ENCODE peak calls at places on chromosomes 2 and 18, in nine cellular contexts. Z, C, G, Y, J, T, X, U and R are unnamed samples.

GRCh38 chr18:77098554-77099174 is 33.9 kb downstream of the MBP start:
- DNase-seq in Z (no peak), C (no peak), G (no peak), Y (no peak), J (no peak), T (no peak), X (no peak), U (no peak), R (peak; percentile 44)

GRCh38 chr2:30233142-30233961 is 2.0 kb downstream of the LBH start:
- DNase-seq in Z (no peak), C (no peak), G (no peak), Y (no peak), J (no peak), T (no peak), X (no peak), U (no peak), R (no peak)

GRCh38 chr2:191217580-191217979 is 27.6 kb upstream of the MYO1B start:
- DNase-seq in Z (no peak), C (no peak), G (no peak), Y (no peak), J (no peak), T (peak; percentile 73), X (peak; percentile 76), U (no peak), R (peak; percentile 52)

GRCh38 chr2:239538357-239539052 is 137.7 kb upstream of the HDAC4 start:
- DNase-seq in Z (no peak), C (peak; percentile 44), G (no peak), Y (no peak), J (no peak), T (no peak), X (no peak), U (no peak), R (no peak)

GRCh38 chr2:66252002-66252545 is 182.9 kb upstream of the MEIS1 start:
- DNase-seq in Z (no peak), C (no peak), G (no peak), Y (no peak), J (no peak), T (no peak), X (no peak), U (no peak), R (peak; percentile 32)

GRCh38 chr18:10936211-10937053 is 212.9 kb downstream of the PIEZO2 start:
- DNase-seq in Z (no peak), C (no peak), G (no peak), Y (no peak), J (no peak), T (no peak), X (peak; percentile 15), U (no peak), R (no peak)

GRCh38 chr2:85605406-85606115 is 3.1 kb upstream of the TMEM150A start:
- DNase-seq in Z (no peak), C (no peak), G (no peak), Y (no peak), J (no peak), T (peak; percentile 97), X (peak; percentile 94), U (no peak), R (no peak)

GRCh38 chr2:224293976-224294375 is 107.9 kb downstream of the FAM124B start:
- DNase-seq in Z (no peak), C (no peak), G (no peak), Y (no peak), J (no peak), T (no peak), X (no peak), U (no peak), R (peak; percentile 31)

GRCh38 chr2:15674637-15675455 is 83.2 kb downstream of the DDX1 start:
- DNase-seq in Z (no peak), C (no peak), G (no peak), Y (no peak), J (no peak), T (peak; percentile 11), X (no peak), U (no peak), R (no peak)

GRCh38 chr2:62292190-62292589 is 96.3 kb downstream of the B3GNT2 start:
- DNase-seq in Z (no peak), C (peak; percentile 44), G (no peak), Y (no peak), J (peak; percentile 74), T (peak; percentile 76), X (peak; percentile 11), U (no peak), R (no peak)

GRCh38 chr2:203934006-203934632 is 2.4 kb upstream of the ICOS start:
- DNase-seq in Z (no peak), C (no peak), G (peak; percentile 46), Y (no peak), J (no peak), T (no peak), X (no peak), U (no peak), R (no peak)

GRCh38 chr2:236694125-236694888 is 124.7 kb downstream of the ACKR3 start:
- DNase-seq in Z (no peak), C (no peak), G (no peak), Y (no peak), J (no peak), T (no peak), X (no peak), U (no peak), R (no peak)

GRCh38 chr2:236627846-236628245 is 58.2 kb downstream of the ACKR3 start:
- DNase-seq in Z (no peak), C (no peak), G (no peak), Y (no peak), J (no peak), T (no peak), X (no peak), U (no peak), R (no peak)

GRCh38 chr2:51220606-51221005 is 188.7 kb upstream of the NRXN1 start:
- DNase-seq in Z (no peak), C (no peak), G (no peak), Y (no peak), J (no peak), T (no peak), X (no peak), U (no peak), R (no peak)

GRCh38 chr18:76983184-76983583 is 149.4 kb downstream of the MBP start:
- DNase-seq in Z (peak; percentile 87), C (peak; percentile 92), G (peak; percentile 85), Y (peak; percentile 80), J (peak; percentile 83), T (peak; percentile 44), X (peak; percentile 67), U (peak; percentile 95), R (peak; percentile 94)

GRCh38 chr18:13477147-13477683 is 249.1 kb downstream of the FAM210A start:
- DNase-seq in Z (no peak), C (no peak), G (no peak), Y (no peak), J (no peak), T (no peak), X (no peak), U (no peak), R (no peak)

GRCh38 chr2:112121682-112122254 is 16.4 kb upstream of the FBLN7 start:
- DNase-seq in Z (no peak), C (no peak), G (peak; percentile 54), Y (peak; percentile 41), J (no peak), T (peak; percentile 16), X (peak; percentile 66), U (no peak), R (peak; percentile 68)

GRCh38 chr2:15152382-15152781 is 408.8 kb downstream of the NBAS start:
- DNase-seq in Z (no peak), C (no peak), G (no peak), Y (no peak), J (no peak), T (no peak), X (no peak), U (no peak), R (no peak)

GRCh38 chr2:105909215-105909614 is 164.5 kb downstream of the NCK2 start:
- DNase-seq in Z (no peak), C (no peak), G (no peak), Y (no peak), J (no peak), T (no peak), X (no peak), U (no peak), R (no peak)

DNA sequence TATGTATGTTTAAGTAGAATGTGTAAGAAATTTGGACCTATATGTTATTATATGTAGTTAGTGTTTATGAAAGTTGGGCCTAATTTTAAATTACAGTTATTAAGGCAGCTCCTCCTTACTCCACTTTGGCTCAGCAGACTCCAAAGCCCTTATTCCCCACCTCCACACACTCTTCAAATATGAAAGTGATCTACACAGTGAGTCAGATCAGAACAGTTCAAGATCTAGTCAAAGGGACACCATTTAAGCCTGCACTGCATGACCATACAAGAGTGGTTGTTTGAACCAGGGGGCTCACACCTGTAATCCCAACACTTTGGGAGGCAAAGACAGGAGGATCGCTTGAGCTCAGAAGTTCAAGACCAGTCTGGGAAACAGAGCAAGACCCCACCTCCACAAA is 21.2 kb upstream of the PMAIP1 start:
- DNase-seq in Z (no peak), C (no peak), G (no peak), Y (no peak), J (no peak), T (peak; percentile 35), X (peak; percentile 69), U (no peak), R (no peak)
- H3K4me1 ChIP-seq in Z (peaks cover 8% of the 10 kb centered on the region), C (no peaks in the 10 kb centered on the region), G (peaks cover 11% of the 10 kb centered on the region), Y (peaks cover 18% of the 10 kb centered on the region), J (no peaks in the 10 kb centered on the region), T (peaks cover 28% of the 10 kb centered on the region), X (peaks cover 12% of the 10 kb centered on the region), U (peaks cover 3% of the 10 kb centered on the region), R (peaks cover 23% of the 10 kb centered on the region)

GRCh38 chr18:63144748-63145147 is 174.8 kb downstream of the BCL2 start:
- DNase-seq in Z (no peak), C (no peak), G (no peak), Y (no peak), J (no peak), T (no peak), X (no peak), U (no peak), R (no peak)
- H3K4me1 ChIP-seq in Z (no peaks in the 10 kb centered on the region), C (peaks cover 12% of the 10 kb centered on the region), G (peaks cover 10% of the 10 kb centered on the region), Y (peaks cover 9% of the 10 kb centered on the region), J (no peaks in the 10 kb centered on the region), T (no peaks in the 10 kb centered on the region), X (peaks cover 2% of the 10 kb centered on the region), U (no peaks in the 10 kb centered on the region), R (peaks cover 10% of the 10 kb centered on the region)

DNA sequence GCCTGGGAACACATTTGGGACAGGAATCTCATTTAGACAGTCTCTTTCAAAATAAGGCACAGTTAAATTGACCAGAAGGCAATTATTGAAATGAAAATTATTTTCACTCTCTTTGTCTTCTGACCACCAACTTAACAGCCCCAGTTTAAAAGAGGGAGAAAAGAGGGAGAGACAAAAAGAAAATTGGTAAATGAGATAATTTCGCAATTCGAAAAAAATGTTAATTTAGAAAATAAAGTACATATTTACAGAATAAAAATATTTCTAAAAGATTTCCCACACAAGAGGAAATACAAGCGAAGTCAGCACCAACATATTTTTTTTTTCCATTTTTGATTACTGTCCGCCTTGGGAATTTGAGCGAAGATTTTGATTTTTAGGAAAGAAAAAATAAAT is 4.8 kb downstream of the SP9 start:
- DNase-seq in Z (no peak), C (no peak), G (no peak), Y (no peak), J (no peak), T (no peak), X (no peak), U (no peak), R (no peak)
- H3K4me1 ChIP-seq in Z (peaks cover 4% of the 10 kb centered on the region), C (peaks cover 5% of the 10 kb centered on the region), G (peaks cover 66% of the 10 kb centered on the region), Y (peaks cover 20% of the 10 kb centered on the region), J (no peaks in the 10 kb centered on the region), T (peaks cover 6% of the 10 kb centered on the region), X (peaks cover 10% of the 10 kb centered on the region), U (peaks cover 33% of the 10 kb centered on the region), R (peaks cover 40% of the 10 kb centered on the region)

DNA sequence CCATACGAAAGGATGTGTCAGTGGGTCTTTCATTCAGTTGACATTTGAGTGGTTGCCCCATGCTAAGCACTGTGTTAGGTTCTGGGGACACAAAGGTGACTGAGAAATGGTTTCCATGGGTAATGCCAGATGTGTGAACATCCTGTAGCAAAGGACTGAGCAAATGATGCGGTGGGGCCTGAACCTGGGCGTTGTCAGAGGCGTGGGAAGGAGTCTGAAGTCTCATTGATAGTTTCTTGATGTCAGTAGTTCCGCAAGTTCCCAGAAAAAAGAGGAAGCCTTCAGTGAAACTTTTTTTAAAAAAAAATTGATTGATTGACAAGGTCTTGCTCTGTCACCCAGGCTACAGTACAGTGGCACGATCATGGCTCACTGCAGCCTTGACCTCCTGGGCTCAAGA is 56.9 kb downstream of the LIMS1 start:
- DNase-seq in Z (no peak), C (no peak), G (no peak), Y (no peak), J (no peak), T (no peak), X (no peak), U (no peak), R (no peak)
- H3K4me1 ChIP-seq in Z (peaks cover 5% of the 10 kb centered on the region), C (peaks cover 19% of the 10 kb centered on the region), G (peaks cover 12% of the 10 kb centered on the region), Y (peaks cover 44% of the 10 kb centered on the region), J (peaks cover 3% of the 10 kb centered on the region), T (peaks cover 76% of the 10 kb centered on the region), X (peaks cover 26% of the 10 kb centered on the region), U (peaks cover 33% of the 10 kb centered on the region), R (peaks cover 35% of the 10 kb centered on the region)